ENCODE peak calls at places on chromosome 17, in seven cellular contexts. W is non-pigmented ciliary epithelial cell; E is progenitor cell of endocrine pancreas; Y is A172; Q is SK-MEL-5; I is kidney tubule cell; D is activated CD4-positive, CD25-positive, alpha-beta regulatory T cell treated with anti-CD3 and anti-CD28 coated beads, Interleukin-2, amount 50 U/mL, for 16 hours. X is an unnamed sample.

GRCh38 chr17:77364381-77364911 is 223.7 kb downstream of the SEC14L1 start:
- DNase-seq in Y (no peak), D (no peak), E (no peak), I (no peak), Q (no peak), W (no peak), X (no peak)

GRCh38 chr17:28169621-28170349 is 127.3 kb downstream of the NLK start:
- DNase-seq in I (no peak), E (no peak), D (no peak), Y (no peak), W (no peak), Q (no peak), X (no peak)

GRCh38 chr17:42526031-42526444 is 10.0 kb upstream of the NAGLU start:
- DNase-seq in Y (peak; percentile 88), E (no peak), W (no peak), D (no peak), Q (no peak), I (peak; percentile 37), X (no peak)

GRCh38 chr17:39688475-39688835 is 598 bp upstream of the PGAP3 start:
- DNase-seq in W (no peak), D (no peak), E (no peak), I (peak; percentile 27), Y (no peak), Q (no peak), X (no peak)

GRCh38 chr17:71519285-71519684 is 601.5 kb upstream of the SOX9 start:
- DNase-seq in E (no peak), D (no peak), W (no peak), Q (no peak), Y (peak; percentile 19), I (peak; percentile 34), X (no peak)

GRCh38 chr17:74742153-74742515 is 5.1 kb downstream of the RAB37 start:
- DNase-seq in I (no peak), W (no peak), Y (peak; percentile 38), Q (no peak), D (no peak), E (no peak), X (no peak)

GRCh38 chr17:61284174-61284573 is 115.5 kb upstream of the TBX2 start:
- DNase-seq in D (no peak), Y (peak; percentile 76), Q (no peak), W (peak; percentile 85), I (peak; percentile 86), E (no peak), X (no peak)

GRCh38 chr17:45370949-45371413 is 54.2 kb upstream of the MAP3K14 start:
- DNase-seq in Q (peak; percentile 46), I (no peak), W (no peak), E (no peak), Y (peak; percentile 67), D (no peak), X (no peak)

GRCh38 chr17:55056530-55056929 is 88.0 kb downstream of the STXBP4 start:
- DNase-seq in W (no peak), Q (no peak), Y (peak; percentile 2), E (no peak), I (no peak), D (no peak), X (no peak)

GRCh38 chr17:44004761-44005526 is 522 bp downstream of the NAGS start:
- DNase-seq in D (no peak), E (no peak), I (peak; percentile 50), Q (no peak), Y (no peak), W (no peak), X (no peak)

GRCh38 chr17:58282442-58282841 is 1.7 kb upstream of the MPO start:
- DNase-seq in Q (no peak), W (no peak), E (no peak), I (no peak), Y (no peak), D (no peak), X (no peak)

GRCh38 chr17:64399071-64399766 is 8.6 kb upstream of the PECAM1 start:
- DNase-seq in Y (peak; percentile 68), I (peak; percentile 45), D (no peak), Q (no peak), E (no peak), W (no peak), X (no peak)

GRCh38 chr17:8419305-8419704 is 16.4 kb upstream of the NDEL1 start:
- DNase-seq in Y (no peak), D (no peak), Q (no peak), E (no peak), W (no peak), I (no peak), X (no peak)

GRCh38 chr17:32846143-32846542 is 30.8 kb downstream of the MYO1D start:
- DNase-seq in Y (no peak), I (no peak), D (no peak), W (no peak), Q (no peak), E (no peak), X (no peak)

GRCh38 chr17:64318068-64318467 is 55.0 kb upstream of the TEX2 start:
- DNase-seq in D (no peak), I (no peak), W (no peak), E (no peak), Q (no peak), Y (no peak), X (no peak)

GRCh38 chr17:77753691-77754265 is 204.7 kb upstream of the TNRC6C start:
- DNase-seq in D (no peak), I (no peak), Y (no peak), Q (no peak), W (no peak), E (no peak), X (no peak)

GRCh38 chr17:78075011-78075410 is 53.5 kb downstream of the TMC6 start:
- DNase-seq in I (no peak), D (no peak), W (no peak), E (no peak), Q (no peak), Y (no peak), X (no peak)

GRCh38 chr17:75511610-75512575 is 3.4 kb downstream of the CASKIN2 start:
- DNase-seq in W (no peak), Y (peak; percentile 34), Q (no peak), D (no peak), I (peak; percentile 53), E (no peak), X (no peak)

GRCh38 chr17:27937026-27937546 is 43.9 kb upstream of the LYRM9 start:
- DNase-seq in D (no peak), Q (no peak), W (no peak), E (no peak), I (no peak), Y (no peak), X (no peak)

GRCh38 chr17:1301546-1301945 is 22.1 kb downstream of the TRARG1 start:
- DNase-seq in D (no peak), Q (no peak), I (no peak), E (no peak), W (no peak), Y (no peak), X (no peak)

GRCh38 chr17:27209316-27209715 is 84.6 kb upstream of the WSB1 start:
- DNase-seq in I (no peak), E (no peak), Y (no peak), Q (no peak), W (no peak), D (no peak), X (no peak)

GRCh38 chr17:14547556-14547955 is 246.7 kb downstream of the HS3ST3B1 start:
- DNase-seq in Q (no peak), W (no peak), D (no peak), E (no peak), I (no peak), Y (no peak), X (no peak)

GRCh38 chr17:40100669-40101366 is 429 bp upstream of the NR1D1 start:
- DNase-seq in W (peak; percentile 95), E (peak; percentile 91), I (peak; percentile 99), Q (peak; percentile 99), Y (peak; percentile 98), D (peak; percentile 79), X (no peak)

GRCh38 chr17:10127819-10128375 is 70.5 kb downstream of the GAS7 start:
- DNase-seq in W (peak; percentile 89), Q (no peak), I (peak; percentile 32), E (no peak), Y (no peak), D (no peak), X (no peak)

GRCh38 chr17:64377769-64378282 is 12.8 kb downstream of the PECAM1 start:
- DNase-seq in D (no peak), Q (no peak), I (no peak), E (no peak), W (peak; percentile 74), Y (no peak), X (no peak)

GRCh38 chr17:65530985-65531507 is 30.4 kb downstream of the AXIN2 start:
- DNase-seq in I (no peak), E (no peak), Y (no peak), Q (no peak), D (no peak), W (no peak), X (no peak)

GRCh38 chr17:10156579-10157488 is 41.6 kb downstream of the GAS7 start:
- DNase-seq in E (no peak), Y (no peak), Q (no peak), D (no peak), W (no peak), I (no peak), X (no peak)

GRCh38 chr17:60481604-60482003 is 44.4 kb downstream of the APPBP2 start:
- DNase-seq in D (no peak), Q (peak; percentile 99), E (no peak), Y (no peak), W (no peak), I (no peak), X (no peak)

GRCh38 chr17:37671813-37672544 is 28.7 kb upstream of the DDX52 start:
- DNase-seq in W (peak; percentile 74), E (no peak), Y (peak; percentile 76), D (no peak), I (peak; percentile 97), Q (no peak), X (no peak)

GRCh38 chr17:77320501-77321256 is 179.9 kb downstream of the SEC14L1 start:
- DNase-seq in D (no peak), Q (peak; percentile 79), E (no peak), Y (peak; percentile 83), W (no peak), I (no peak), X (no peak)

GRCh38 chr17:2215616-2216364 is 87.8 kb downstream of the SMG6 start:
- DNase-seq in Y (peak; percentile 82), D (peak; percentile 36), E (no peak), Q (no peak), W (peak; percentile 83), I (no peak), X (no peak)

GRCh38 chr17:34633351-34633750 is 54.0 kb downstream of the TMEM132E start:
- DNase-seq in D (no peak), Q (no peak), W (no peak), Y (no peak), I (peak; percentile 34), E (no peak), X (no peak)

GRCh38 chr17:46974086-46974485 is 5.0 kb downstream of the RPRML start:
- DNase-seq in Y (no peak), Q (no peak), D (no peak), I (no peak), W (no peak), E (no peak), X (no peak)

GRCh38 chr17:81510798-81511549 is 1.6 kb downstream of the ACTG1 start:
- DNase-seq in I (peak; percentile 59), Q (peak; percentile 47), D (no peak), E (no peak), Y (no peak), W (no peak), X (no peak)

GRCh38 chr17:4672726-4673125 is 31.2 kb downstream of the PELP1 start:
- DNase-seq in Q (no peak), D (no peak), I (no peak), W (no peak), Y (no peak), E (no peak), X (no peak)

GRCh38 chr17:50100480-50100883 is 5.3 kb downstream of the PDK2 start:
- DNase-seq in Q (no peak), I (no peak), E (no peak), Y (peak; percentile 65), W (no peak), D (no peak), X (no peak)